ENCODE peak calls at places on chromosomes 5 and 9, in nine cellular contexts. D is HuH-7, Q is A549, E is body of pancreas, Z is Peyer's patch, Y is midbrain, W is NCI-H510A, N is NCI-H2107, C is T-cell. T is an unnamed sample.

GRCh38 chr9:38334234-38334633 is 58.3 kb upstream of the ALDH1B1 start:
- DNase-seq in D (peak), Q (peak), E (no peak), Z (no peak), Y (no peak), W (no peak), N (no peak), C (no peak), T (no peak)

GRCh38 chr9:1354066-1354465 is 303.9 kb downstream of the DMRT2 start:
- DNase-seq in D (no peak), Q (no peak), E (no peak), Z (no peak), Y (no peak), W (no peak), N (no peak), C (no peak), T (no peak)

GRCh38 chr5:98755406-98755805 is 18.1 kb upstream of the RGMB start:
- DNase-seq in D (no peak), Q (no peak), E (no peak), Z (no peak), Y (no peak), W (no peak), N (no peak), C (no peak), T (no peak)

GRCh38 chr9:127022913-127023665 is 99.3 kb downstream of the ANGPTL2 start:
- DNase-seq in D (no peak), Q (no peak), E (peak), Z (no peak), Y (no peak), W (no peak), N (no peak), C (no peak), T (no peak)

GRCh38 chr9:72478993-72479392 is 42.4 kb upstream of the TMC1 start:
- DNase-seq in D (no peak), Q (no peak), E (no peak), Z (no peak), Y (no peak), W (no peak), N (no peak), C (no peak), T (no peak)

GRCh38 chr5:140358738-140359310 is 1.2 kb upstream of the SLC4A9 start:
- DNase-seq in D (peak), Q (peak), E (no peak), Z (no peak), Y (no peak), W (no peak), N (no peak), C (no peak), T (no peak)

GRCh38 chr5:58844395-58844794 is 261.5 kb downstream of the RAB3C start:
- DNase-seq in D (no peak), Q (no peak), E (no peak), Z (no peak), Y (no peak), W (no peak), N (no peak), C (no peak), T (no peak)

GRCh38 chr5:144028058-144028457 is 142.4 kb downstream of the YIPF5 start:
- DNase-seq in D (no peak), Q (no peak), E (peak), Z (no peak), Y (no peak), W (no peak), N (no peak), C (no peak), T (no peak)

GRCh38 chr9:4864234-4864661 is 71.5 kb downstream of the RCL1 start:
- DNase-seq in D (no peak), Q (no peak), E (no peak), Z (no peak), Y (no peak), W (no peak), N (no peak), C (no peak), T (no peak)

GRCh38 chr9:97840521-97840920 is 12.5 kb upstream of the FOXE1 start:
- DNase-seq in D (no peak), Q (no peak), E (no peak), Z (no peak), Y (no peak), W (no peak), N (no peak), C (no peak), T (no peak)

GRCh38 chr9:98924971-98925820 is 18.5 kb upstream of the COL15A1 start:
- DNase-seq in D (no peak), Q (no peak), E (no peak), Z (no peak), Y (no peak), W (no peak), N (no peak), C (no peak), T (no peak)

GRCh38 chr9:34501889-34502425 is 20.8 kb downstream of the ENHO start:
- DNase-seq in D (no peak), Q (no peak), E (peak), Z (no peak), Y (peak), W (no peak), N (no peak), C (no peak), T (peak)

GRCh38 chr5:178150977-178151734 is 2.5 kb downstream of the NHP2 start:
- DNase-seq in D (no peak), Q (peak), E (no peak), Z (no peak), Y (no peak), W (no peak), N (no peak), C (no peak), T (no peak)

GRCh38 chr9:19999491-20000057 is 210.7 kb upstream of the SLC24A2 start:
- DNase-seq in D (no peak), Q (no peak), E (no peak), Z (no peak), Y (no peak), W (no peak), N (no peak), C (no peak), T (no peak)

GRCh38 chr5:159133041-159133741 is 33.5 kb upstream of the EBF1 start:
- DNase-seq in D (peak), Q (peak), E (no peak), Z (no peak), Y (peak), W (no peak), N (peak), C (no peak), T (no peak)

GRCh38 chr5:21236896-21237830 is 1249.2 kb upstream of the CDH18 start:
- DNase-seq in D (no peak), Q (no peak), E (no peak), Z (no peak), Y (no peak), W (no peak), N (no peak), C (no peak), T (no peak)

GRCh38 chr5:146051678-146052077 is 53.7 kb downstream of the PLAC8L1 start:
- DNase-seq in D (no peak), Q (no peak), E (no peak), Z (no peak), Y (no peak), W (no peak), N (no peak), C (no peak), T (no peak)

GRCh38 chr5:141762790-141763368 is 80.8 kb upstream of the ARAP3 start:
- DNase-seq in D (no peak), Q (peak), E (peak), Z (no peak), Y (no peak), W (no peak), N (no peak), C (no peak), T (no peak)

GRCh38 chr5:147140558-147140957 is 94.3 kb upstream of the STK32A start:
- DNase-seq in D (peak), Q (no peak), E (no peak), Z (no peak), Y (no peak), W (peak), N (no peak), C (no peak), T (peak)

GRCh38 chr5:150670961-150671337 is 9.9 kb downstream of the MYOZ3 start:
- DNase-seq in D (no peak), Q (no peak), E (no peak), Z (no peak), Y (no peak), W (no peak), N (no peak), C (no peak), T (no peak)

GRCh38 chr5:136890431-136891148 is 525.2 kb upstream of the TRPC7 start:
- DNase-seq in D (no peak), Q (no peak), E (no peak), Z (no peak), Y (no peak), W (no peak), N (no peak), C (no peak), T (no peak)

GRCh38 chr5:142059304-142059940 is 46.6 kb upstream of the GNPDA1 start:
- DNase-seq in D (no peak), Q (peak), E (peak), Z (no peak), Y (peak), W (no peak), N (no peak), C (no peak), T (no peak)

GRCh38 chr5:53123702-53124101 is 14.1 kb upstream of the MOCS2 start:
- DNase-seq in D (no peak), Q (no peak), E (no peak), Z (no peak), Y (no peak), W (no peak), N (no peak), C (no peak), T (no peak)

GRCh38 chr9:79257215-79257614 is 314.6 kb upstream of the TLE4 start:
- DNase-seq in D (no peak), Q (no peak), E (peak), Z (no peak), Y (no peak), W (no peak), N (peak), C (no peak), T (no peak)

GRCh38 chr5:116577064-116577788 is 2.6 kb upstream of the SEMA6A start:
- DNase-seq in D (no peak), Q (no peak), E (no peak), Z (no peak), Y (no peak), W (no peak), N (no peak), C (no peak), T (no peak)